ENCODE peak calls at places on chromosomes 7 and 10, in four cellular contexts. O, J, E and C are unnamed samples.

GRCh38 chr7:136050462-136050847 is 73.3 kb upstream of the MTPN start:
- DNase-seq in O (no peak), E (no peak), J (no peak), C (no peak)

GRCh38 chr10:49055231-49055850 is 60.0 kb downstream of the VSTM4 start:
- DNase-seq in E (no peak), J (no peak), O (no peak), C (no peak)

GRCh38 chr7:32579776-32580175 is 84.5 kb downstream of the AVL9 start:
- DNase-seq in E (no peak), J (no peak), O (no peak), C (no peak)

GRCh38 chr7:91519241-91520200 is 255.3 kb downstream of the FZD1 start:
- DNase-seq in E (no peak), O (no peak), J (peak; percentile 70), C (no peak)

GRCh38 chr10:93993782-93994668 is at the start of gene PLCE1:
- DNase-seq in O (peak; percentile 81), J (no peak), E (peak; percentile 73), C (peak; percentile 73)

GRCh38 chr10:22712959-22713852 is 1.2 kb downstream of the PIP4K2A start:
- DNase-seq in E (peak; percentile 30), O (no peak), J (no peak), C (peak; percentile 15)

GRCh38 chr7:47783456-47784240 is 164.6 kb downstream of the PKD1L1 start:
- DNase-seq in O (peak; percentile 78), J (peak; percentile 93), E (no peak), C (no peak)

GRCh38 chr7:30697716-30698460 is 15.6 kb upstream of the CRHR2 start:
- DNase-seq in J (no peak), E (peak; percentile 72), O (no peak), C (peak; percentile 40)

GRCh38 chr10:127737563-127738511 is 852 bp downstream of the FOXI2 start:
- DNase-seq in J (no peak), E (no peak), O (no peak), C (no peak)

GRCh38 chr10:23523251-23523650 is 84.4 kb downstream of the OTUD1 start:
- DNase-seq in J (no peak), E (no peak), O (no peak), C (no peak)

GRCh38 chr10:91389636-91390512 is 20.3 kb upstream of the HECTD2 start:
- DNase-seq in O (no peak), J (peak; percentile 38), E (peak; percentile 21), C (peak; percentile 81)

GRCh38 chr7:27606270-27607209 is 56.1 kb downstream of the HIBADH start:
- DNase-seq in J (peak; percentile 43), E (no peak), O (no peak), C (peak; percentile 81)

GRCh38 chr7:123070702-123071286 is 75.3 kb upstream of the TAS2R16 start:
- DNase-seq in O (no peak), J (peak; percentile 11), E (no peak), C (peak; percentile 20)

GRCh38 chr10:75038335-75038734 is 73.1 kb upstream of the SAMD8 start:
- DNase-seq in J (peak; percentile 11), E (no peak), O (no peak), C (no peak)

GRCh38 chr10:100598166-100598565 is 62.4 kb downstream of the HIF1AN start:
- DNase-seq in E (no peak), J (no peak), O (no peak), C (no peak)

GRCh38 chr7:47302560-47302959 is 279.4 kb downstream of the TNS3 start:
- DNase-seq in O (no peak), J (no peak), E (no peak), C (no peak)

GRCh38 chr10:20999713-21000112 is 102.6 kb upstream of the NEBL start:
- DNase-seq in O (no peak), J (no peak), E (no peak), C (no peak)

GRCh38 chr10:96643920-96644319 is 57.1 kb upstream of the TM9SF3 start:
- DNase-seq in O (no peak), J (no peak), E (no peak), C (no peak)

GRCh38 chr7:100483101-100483727 is 513 bp upstream of the NYAP1 start:
- DNase-seq in O (no peak), E (peak; percentile 70), J (peak; percentile 14), C (peak; percentile 60)

GRCh38 chr7:66146701-66147100 is 32.1 kb downstream of the CRCP start:
- DNase-seq in O (no peak), J (no peak), E (no peak), C (no peak)

GRCh38 chr10:116184448-116184794 is 88.6 kb downstream of the GFRA1 start:
- DNase-seq in O (no peak), J (no peak), E (no peak), C (no peak)

GRCh38 chr10:1424648-1425047 is 312.7 kb downstream of the ADARB2 start:
- DNase-seq in O (no peak), J (no peak), E (no peak), C (no peak)

GRCh38 chr7:106074257-106074656 is 37.9 kb downstream of the SYPL1 start:
- DNase-seq in E (no peak), O (no peak), J (no peak), C (no peak)

GRCh38 chr10:21985541-21985940 is 18.0 kb downstream of the DNAJC1 start:
- DNase-seq in E (no peak), J (no peak), O (no peak), C (no peak)

GRCh38 chr10:47040041-47040491 is 128.8 kb downstream of the PTPN20 start:
- DNase-seq in E (no peak), J (no peak), O (peak; percentile 59), C (no peak)

GRCh38 chr7:129845178-129845971 is 107.4 kb downstream of the UBE2H start:
- DNase-seq in E (no peak), O (no peak), J (peak; percentile 60), C (peak; percentile 41)

GRCh38 chr7:1129431-1129830 is 30.6 kb downstream of the ZFAND2A start:
- DNase-seq in O (no peak), E (no peak), J (no peak), C (no peak)

GRCh38 chr10:22372298-22372697 is 27.0 kb downstream of the SPAG6 start:
- DNase-seq in E (no peak), O (no peak), J (no peak), C (no peak)

GRCh38 chr7:50474382-50475155 is 24.4 kb upstream of the FIGNL1 start:
- DNase-seq in E (no peak), O (no peak), J (no peak), C (no peak)

GRCh38 chr7:19024261-19024660 is 93.2 kb downstream of the TWIST1 start:
- DNase-seq in E (no peak), J (peak; percentile 75), O (no peak), C (no peak)

GRCh38 chr10:24908793-24909423 is 43.5 kb downstream of the PRTFDC1 start:
- DNase-seq in J (peak; percentile 83), E (no peak), O (no peak), C (peak; percentile 79)

GRCh38 chr7:27714831-27715444 is 25.0 kb upstream of the TAX1BP1 start:
- DNase-seq in J (peak; percentile 79), E (no peak), O (no peak), C (peak; percentile 52)

GRCh38 chr10:29648983-29649268 is 14.2 kb upstream of the SVIL start:
- DNase-seq in O (no peak), E (peak; percentile 56), J (peak; percentile 77), C (no peak)

GRCh38 chr10:114479307-114479706 is 75.0 kb upstream of the AFAP1L2 start:
- DNase-seq in J (no peak), E (no peak), O (no peak), C (peak; percentile 81)

GRCh38 chr10:114481055-114481454 is 76.8 kb upstream of the AFAP1L2 start:
- DNase-seq in E (no peak), J (no peak), O (no peak), C (no peak)

GRCh38 chr10:114478281-114478680 is 74.0 kb upstream of the AFAP1L2 start:
- DNase-seq in E (no peak), O (no peak), J (no peak), C (no peak)

GRCh38 chr10:114477285-114477684 is 73.0 kb upstream of the AFAP1L2 start:
- DNase-seq in E (no peak), O (peak; percentile 80), J (peak; percentile 7), C (no peak)

DNA sequence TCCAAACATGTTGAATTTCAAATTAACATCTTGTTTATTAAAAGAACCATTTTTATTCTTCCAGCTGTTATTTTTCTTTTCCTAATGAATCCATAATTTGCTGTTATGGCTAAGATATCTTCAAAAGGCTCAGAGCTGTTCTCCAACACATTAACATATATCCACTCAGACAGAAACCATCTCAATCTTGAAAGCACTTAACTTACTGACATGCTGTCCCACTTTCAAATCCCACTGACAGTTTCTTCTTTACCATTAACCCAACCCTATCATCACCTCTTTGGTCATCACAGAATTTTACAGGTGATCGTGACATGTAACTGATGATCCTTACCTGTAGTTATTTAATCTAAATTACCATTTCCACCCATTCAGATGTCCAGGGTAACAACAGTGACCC is 75.5 kb upstream of the AFAP1L2 start:
- DNase-seq in O (no peak), E (no peak), J (no peak), C (no peak)
- H3K4me3 ChIP-seq in O (no peak overlapping the region), E (no peak overlapping the region), J (no peak overlapping the region), C (no peak overlapping the region)

GRCh38 chr10:82861889-82862288 is 986.9 kb downstream of the NRG3 start:
- DNase-seq in J (no peak), O (no peak), E (no peak), C (no peak)
- H3K27ac ChIP-seq in J (no peak overlapping the region), O (no peak overlapping the region), E (no peak overlapping the region), C (no peak overlapping the region)

GRCh38 chr10:58666024-58666423 is 153.4 kb downstream of the BICC1 start:
- DNase-seq in J (peak; percentile 14), O (no peak), E (peak; percentile 33), C (peak; percentile 28)
- H3K4me3 ChIP-seq in J (no peak overlapping the region), O (peak overlapping the region; percentile 22), E (peak overlapping the region; percentile 23), C (no peak overlapping the region)

GRCh38 chr7:36939816-36940215 is 215.5 kb upstream of the AOAH start:
- DNase-seq in E (no peak), J (no peak), O (no peak), C (peak; percentile 32)

GRCh38 chr7:36942558-36943354 is 218.5 kb upstream of the AOAH start:
- DNase-seq in J (no peak), E (no peak), O (no peak), C (no peak)

GRCh38 chr7:36941359-36941758 is 217.1 kb upstream of the AOAH start:
- DNase-seq in J (no peak), O (no peak), E (no peak), C (no peak)

GRCh38 chr7:36942062-36942461 is 217.8 kb upstream of the AOAH start:
- DNase-seq in E (no peak), J (no peak), O (no peak), C (no peak)

GRCh38 chr7:36937754-36938551 is 213.7 kb upstream of the AOAH start:
- DNase-seq in E (no peak), J (no peak), O (no peak), C (peak; percentile 22)
- H3K27ac ChIP-seq in E (no peak overlapping the region), J (no peak overlapping the region), O (no peak overlapping the region), C (no peak overlapping the region)

DNA sequence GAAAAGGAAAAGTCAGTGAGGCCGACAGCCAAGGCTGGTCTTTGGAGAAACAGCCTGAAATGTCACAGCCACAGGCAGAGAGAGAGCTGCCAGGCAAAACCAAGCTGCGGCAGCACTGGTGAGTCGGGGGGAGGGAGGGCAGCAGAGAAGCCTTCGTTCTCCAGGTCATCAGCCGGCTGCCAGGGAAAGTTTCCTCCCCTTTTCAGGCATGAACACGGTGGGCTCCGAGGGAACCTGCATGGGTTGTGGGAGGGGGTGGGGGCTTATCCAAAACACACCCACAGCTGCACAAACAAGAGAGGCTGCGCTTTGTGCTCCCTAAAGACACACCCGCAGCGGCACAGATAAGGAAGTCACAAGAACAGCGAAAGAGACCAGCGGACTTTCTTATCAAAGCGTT is 62.4 kb upstream of the NKX6-2 start:
- DNase-seq in O (peak; percentile 37), E (no peak), J (no peak), C (peak; percentile 38)
- H3K4me3 ChIP-seq in O (no peak overlapping the region), E (no peak overlapping the region), J (no peak overlapping the region), C (no peak overlapping the region)